ENCODE peak calls at places on chromosomes 1 and 21, in four cellular contexts. V, Z, W and P are unnamed samples. For H3K9me3, the result is how much of the 10 kb centered on the place peaks cover.

GRCh38 chr1:10399487-10399917 is 638 bp downstream of the PGD start:
- DNase-seq in W (no peak), V (peak), Z (no peak), P (no peak)

GRCh38 chr1:173507205-173507846 is 30.2 kb downstream of the PRDX6 start:
- DNase-seq in Z (no peak), W (no peak), V (peak), P (peak)

GRCh38 chr1:59752556-59753412 is 62.0 kb upstream of the HOOK1 start:
- DNase-seq in W (no peak), V (no peak), Z (no peak), P (no peak)

GRCh38 chr1:48025076-48025475 is 27.9 kb upstream of the TRABD2B start:
- DNase-seq in Z (peak), W (no peak), V (no peak), P (peak)

GRCh38 chr1:12539705-12540579 is 78.1 kb downstream of the DHRS3 start:
- DNase-seq in Z (peak), V (peak), W (peak), P (no peak)

GRCh38 chr1:231522038-231522437 is 6.4 kb upstream of the TSNAX start:
- DNase-seq in W (no peak), V (no peak), Z (no peak), P (no peak)

GRCh38 chr1:204591473-204592090 is 75.4 kb downstream of the MDM4 start:
- DNase-seq in V (peak), W (no peak), Z (no peak), P (no peak)

GRCh38 chr21:42117229-42118048 is 46.3 kb downstream of the UMODL1 start:
- DNase-seq in Z (peak), V (peak), W (peak), P (peak)

GRCh38 chr1:173134800-173135199 is 72.3 kb downstream of the TNFSF4 start:
- DNase-seq in Z (no peak), W (no peak), V (no peak), P (no peak)

GRCh38 chr1:64981602-64981981 is 15.2 kb upstream of the JAK1 start:
- DNase-seq in V (no peak), W (no peak), Z (no peak), P (no peak)

GRCh38 chr1:152516082-152516481 is 1.8 kb downstream of the CRCT1 start:
- DNase-seq in Z (no peak), V (no peak), W (no peak), P (no peak)
- H3K4me3 ChIP-seq in Z (no peak), V (peak), W (no peak), P (no peak)

GRCh38 chr1:248045209-248045608 is 1.4 kb upstream of the OR2L3 start:
- DNase-seq in V (no peak), W (no peak), Z (no peak), P (no peak)
- H3K9me3 ChIP-seq in V (under half), W (under half), Z (under half), P (under half)

GRCh38 chr1:115714572-115715141 is 53.9 kb downstream of the CASQ2 start:
- DNase-seq in Z (no peak), W (no peak), V (no peak), P (no peak)
- H3K4me3 ChIP-seq in Z (no peak), W (no peak), V (no peak), P (no peak)

DNA sequence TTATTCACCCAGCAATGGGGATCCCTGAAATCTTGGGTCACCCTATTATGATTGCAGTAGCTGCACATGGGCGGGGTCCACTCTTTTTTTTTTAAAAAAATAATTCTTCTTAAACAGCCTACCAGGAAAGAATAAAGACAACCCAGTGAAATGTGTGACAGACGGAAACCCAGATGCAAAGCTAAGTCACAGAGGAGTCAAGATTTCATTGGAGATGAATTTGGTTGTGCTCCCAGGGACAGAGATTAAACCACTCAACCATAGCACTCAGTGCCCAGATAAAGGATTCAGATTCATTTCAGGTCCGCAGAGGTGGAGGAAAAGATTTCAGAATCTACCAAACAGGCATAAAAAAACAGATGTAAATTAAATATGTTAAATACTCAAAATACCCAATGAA is 583.5 kb upstream of the ZP4 start:
- DNase-seq in V (no peak), Z (no peak), W (no peak), P (no peak)
- H3K9me3 ChIP-seq in V (under half), Z (under half), W (under half), P (under half)

GRCh38 chr1:98049370-98050115 is 128.7 kb upstream of the DPYD start:
- DNase-seq in V (peak), Z (peak), W (peak), P (no peak)
- H3K4me3 ChIP-seq in V (peak), Z (no peak), W (no peak), P (no peak)

DNA sequence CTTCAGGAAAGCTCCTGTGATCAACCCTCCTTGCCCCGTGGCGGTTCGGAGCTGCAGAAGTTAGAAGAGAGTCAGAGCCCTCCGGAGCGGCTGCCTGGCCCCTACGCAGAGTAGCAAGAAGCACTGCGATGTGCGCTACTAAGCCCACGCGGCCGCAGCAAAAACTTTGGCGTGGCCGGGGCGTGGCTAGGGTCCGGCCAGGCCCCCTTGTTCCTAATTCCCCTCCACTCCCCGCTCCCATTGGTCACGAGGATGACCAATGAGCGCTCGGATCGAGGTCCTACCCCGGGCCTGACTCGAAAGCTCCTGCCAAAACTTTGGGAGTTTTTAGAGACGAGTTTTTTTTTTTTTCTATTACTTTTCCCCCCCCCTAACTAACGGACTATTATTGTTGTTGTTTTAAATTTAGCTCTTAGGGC is at the start of gene HLX:
- DNase-seq in W (peak), Z (peak), V (peak), P (peak)
- H3K9me3 ChIP-seq in W (under half), Z (under half), V (under half), P (under half)

GRCh38 chr1:76154213-76154956 is 79.8 kb downstream of the ST6GALNAC3 start:
- DNase-seq in V (peak), Z (peak), W (peak), P (peak)
- H3K4me3 ChIP-seq in V (peak), Z (peak), W (no peak), P (no peak)

DNA sequence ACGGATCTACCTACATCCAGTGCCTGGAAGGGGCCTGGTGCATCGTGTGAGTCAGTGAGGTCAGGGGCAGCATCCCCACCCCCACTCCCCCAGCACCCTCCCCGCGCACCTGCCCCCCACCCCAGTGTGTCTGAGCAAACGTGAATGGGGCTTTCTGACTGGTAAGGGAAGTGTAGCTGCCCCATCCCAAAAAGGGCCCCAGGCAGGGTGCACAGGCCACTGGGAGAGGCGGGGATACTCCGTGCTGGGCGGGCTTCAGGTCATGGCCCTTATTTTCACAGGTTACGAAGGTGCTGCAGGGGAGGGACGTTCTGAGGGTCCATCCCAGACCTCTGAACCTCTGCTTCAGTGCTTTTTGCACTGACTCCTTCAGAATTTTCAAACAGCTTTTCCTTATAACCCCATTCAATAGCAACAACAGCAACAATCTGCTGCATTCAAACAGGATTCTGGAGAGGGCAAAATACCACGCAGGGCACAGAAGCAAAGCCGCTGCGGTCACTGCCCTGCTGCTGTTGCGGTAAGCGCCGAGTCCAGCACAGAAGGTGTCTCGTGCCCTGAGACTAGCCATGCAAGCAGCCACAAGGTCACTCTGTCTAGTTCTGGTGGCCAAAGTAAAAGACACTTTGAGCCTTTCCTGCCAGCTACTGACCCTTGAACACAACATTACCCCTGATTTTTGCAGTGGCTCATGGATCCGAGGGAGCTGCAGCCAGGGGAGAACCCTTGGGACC is 10.3 kb downstream of the TTC34 start:
- DNase-seq in V (no peak), W (no peak), Z (peak), P (no peak)
- H3K9me3 ChIP-seq in V (under half), W (under half), Z (under half), P (under half)